ENCODE peak calls at places on chromosomes 7 and 10, in six cellular contexts. W is mammary epithelial cell, U is endothelial cell of umbilical vein, O is NT2/D1, M is A549, Y is transverse colon. A is an unnamed sample.

GRCh38 chr10:26217396-26218105 is 977 bp downstream of the GAD2 start:
- DNase-seq in M (no peak), Y (no peak), U (no peak), W (no peak), O (no peak), A (no peak)

GRCh38 chr10:36003031-36003600 is 361.0 kb upstream of the FZD8 start:
- DNase-seq in M (no peak), Y (no peak), U (no peak), W (no peak), O (no peak), A (no peak)

GRCh38 chr10:110005716-110006115 is 2.1 kb upstream of the ADD3 start:
- DNase-seq in O (no peak), W (peak; percentile 22), U (no peak), M (no peak), Y (peak; percentile 46), A (no peak)

GRCh38 chr7:100469227-100470044 is 5.4 kb upstream of the SPACDR start:
- DNase-seq in Y (peak; percentile 91), W (peak; percentile 37), M (peak; percentile 90), O (peak; percentile 63), U (peak; percentile 66), A (peak; percentile 72)

GRCh38 chr7:33719059-33719581 is 186.2 kb upstream of the BMPER start:
- DNase-seq in O (no peak), Y (no peak), M (no peak), U (no peak), W (no peak), A (no peak)

GRCh38 chr7:28847176-28847575 is 111.0 kb downstream of the TRIL start:
- DNase-seq in M (no peak), O (no peak), Y (no peak), U (no peak), W (no peak), A (no peak)

GRCh38 chr10:80392250-80392649 is 16.1 kb upstream of the PRXL2A start:
- DNase-seq in U (no peak), O (no peak), Y (no peak), W (no peak), M (no peak), A (no peak)

GRCh38 chr10:381805-382204 is 246.6 kb downstream of the ZMYND11 start:
- DNase-seq in W (no peak), O (no peak), Y (no peak), U (no peak), M (no peak), A (no peak)

GRCh38 chr10:102994551-102995295 is 76.6 kb downstream of the CNNM2 start:
- DNase-seq in W (no peak), Y (no peak), M (no peak), O (no peak), U (no peak), A (no peak)

GRCh38 chr7:119665791-119666190 is 607.2 kb upstream of the KCND2 start:
- DNase-seq in U (no peak), O (no peak), M (no peak), Y (no peak), W (no peak), A (no peak)

GRCh38 chr7:155996718-155997059 is 184.4 kb upstream of the SHH start:
- DNase-seq in O (no peak), W (no peak), M (no peak), U (no peak), Y (no peak), A (no peak)

GRCh38 chr7:98186452-98187137 is 24.6 kb upstream of the BHLHA15 start:
- DNase-seq in U (peak; percentile 63), Y (no peak), W (no peak), O (no peak), M (no peak), A (no peak)

GRCh38 chr7:135389971-135390370 is 119.9 kb downstream of the CNOT4 start:
- DNase-seq in O (no peak), Y (no peak), M (no peak), W (no peak), U (peak; percentile 82), A (no peak)

GRCh38 chr10:47403401-47404318 is 19.6 kb upstream of the ZNF488 start:
- DNase-seq in W (no peak), Y (no peak), U (no peak), M (no peak), O (no peak), A (no peak)

GRCh38 chr10:50951451-50951850 is 66.0 kb upstream of the A1CF start:
- DNase-seq in W (no peak), U (no peak), M (no peak), O (no peak), Y (no peak), A (no peak)

GRCh38 chr10:82742478-82742877 is 867.5 kb downstream of the NRG3 start:
- DNase-seq in M (no peak), W (peak; percentile 23), Y (no peak), U (peak; percentile 83), O (no peak), A (no peak)

GRCh38 chr7:44534501-44534900 is 6.6 kb downstream of the NPC1L1 start:
- DNase-seq in W (peak; percentile 8), O (peak; percentile 73), M (peak; percentile 91), U (peak; percentile 21), Y (peak; percentile 33), A (peak; percentile 48)

GRCh38 chr10:89392974-89393373 is 551 bp downstream of the IFIT1 start:
- DNase-seq in Y (peak; percentile 28), O (no peak), M (no peak), U (no peak), W (peak; percentile 9), A (no peak)

GRCh38 chr10:44190541-44190940 is 194.4 kb downstream of the CXCL12 start:
- DNase-seq in O (no peak), M (no peak), U (no peak), Y (no peak), W (no peak), A (no peak)

GRCh38 chr10:133378251-133379096 is 588 bp upstream of the PAOX start:
- DNase-seq in U (peak; percentile 54), M (peak; percentile 48), O (no peak), W (peak; percentile 54), Y (peak; percentile 80), A (peak; percentile 63)

GRCh38 chr7:115933463-115933862 is 97.1 kb downstream of the TFEC start:
- DNase-seq in M (no peak), U (no peak), Y (no peak), W (peak; percentile 46), O (no peak), A (no peak)

GRCh38 chr10:9824546-9825164 is 1193.0 kb upstream of the CELF2 start:
- DNase-seq in W (no peak), Y (no peak), O (no peak), U (no peak), M (no peak), A (no peak)

GRCh38 chr10:9825491-9826018 is 1192.1 kb upstream of the CELF2 start:
- DNase-seq in Y (no peak), U (peak; percentile 50), M (no peak), W (no peak), O (no peak), A (no peak)

GRCh38 chr10:9833871-9834454 is 1183.7 kb upstream of the CELF2 start:
- DNase-seq in Y (no peak), M (no peak), O (no peak), U (no peak), W (no peak), A (no peak)

GRCh38 chr10:9823268-9823930 is 1194.3 kb upstream of the CELF2 start:
- DNase-seq in W (no peak), U (no peak), M (no peak), Y (no peak), O (no peak), A (no peak)

DNA sequence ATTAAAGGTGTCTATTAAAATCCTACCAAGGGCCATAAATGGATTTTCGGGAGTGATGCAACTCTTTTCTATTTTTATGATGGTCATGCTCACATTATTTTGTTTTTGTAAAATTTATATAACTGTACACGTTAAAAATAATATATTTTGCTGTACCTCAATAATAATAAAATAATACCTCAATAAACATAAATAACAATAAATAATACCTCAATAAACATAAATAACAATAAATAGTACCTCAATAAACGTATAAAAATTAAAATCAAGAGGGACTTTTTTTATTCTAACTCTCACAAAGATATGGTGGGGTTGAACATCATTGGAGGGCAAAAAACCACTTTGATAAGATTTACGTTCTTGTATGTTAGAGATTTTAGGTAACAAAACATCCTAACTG is 1189.6 kb upstream of the CELF2 start:
- DNase-seq in O (no peak), Y (no peak), M (no peak), W (no peak), U (no peak), A (no peak)
- H3K4me3 ChIP-seq in O (no peak overlapping the region), Y (no peak overlapping the region), M (no peak overlapping the region), W (no peak overlapping the region), U (no peak overlapping the region), A (no peak overlapping the region)

GRCh38 chr10:68185085-68185484 is 46.8 kb downstream of the ATOH7 start:
- DNase-seq in Y (no peak), W (no peak), U (no peak), O (no peak), M (no peak), A (no peak)
- H3K9me3 ChIP-seq in Y (no peaks in the 10 kb centered on the region), W (no peaks in the 10 kb centered on the region), U (no peaks in the 10 kb centered on the region), O (no peaks in the 10 kb centered on the region), M (no peaks in the 10 kb centered on the region), A (no peaks in the 10 kb centered on the region)

GRCh38 chr10:114821293-114821914 is at the start of gene FHIP2A:
- DNase-seq in M (peak; percentile 61), O (peak; percentile 46), W (peak; percentile 52), Y (peak; percentile 86), U (peak; percentile 74), A (peak; percentile 75)

GRCh38 chr10:114822771-114823463 is 1.3 kb downstream of the FHIP2A start:
- DNase-seq in U (peak; percentile 89), O (no peak), W (peak; percentile 54), Y (no peak), M (no peak), A (no peak)

GRCh38 chr10:114825513-114826253 is 4.1 kb downstream of the FHIP2A start:
- DNase-seq in O (no peak), Y (no peak), M (no peak), U (peak; percentile 64), W (peak; percentile 62), A (peak; percentile 72)

GRCh38 chr10:114821915-114822770 is 563 bp downstream of the FHIP2A start:
- DNase-seq in W (peak; percentile 43), U (peak; percentile 63), M (peak; percentile 26), Y (peak; percentile 25), O (no peak), A (peak; percentile 59)

DNA sequence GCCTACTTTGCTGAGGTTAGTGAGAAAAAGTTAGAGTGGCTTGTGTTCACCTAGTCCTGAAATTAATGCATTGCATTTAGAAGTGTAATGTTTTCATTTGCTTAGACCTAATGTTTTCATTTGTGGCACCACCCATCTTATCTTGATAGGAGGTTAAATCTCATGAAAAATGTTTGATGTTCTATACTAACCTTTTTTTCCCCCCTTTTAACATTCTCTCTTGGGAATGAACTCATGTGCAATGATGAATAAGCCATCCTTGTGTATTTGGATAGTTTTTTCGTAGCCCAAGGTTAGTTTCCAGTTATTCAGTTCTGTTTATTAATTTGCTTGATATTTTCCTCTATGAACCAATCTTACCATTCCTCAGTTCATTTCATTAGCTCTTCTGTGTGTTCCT is 2.8 kb downstream of the FHIP2A start:
- DNase-seq in Y (no peak), M (no peak), U (peak; percentile 29), W (no peak), O (no peak), A (no peak)
- H3K4me3 ChIP-seq in Y (no peak overlapping the region), M (no peak overlapping the region), U (peak overlapping the region; percentile 7), W (no peak overlapping the region), O (no peak overlapping the region), A (peak overlapping the region; percentile 84)

DNA sequence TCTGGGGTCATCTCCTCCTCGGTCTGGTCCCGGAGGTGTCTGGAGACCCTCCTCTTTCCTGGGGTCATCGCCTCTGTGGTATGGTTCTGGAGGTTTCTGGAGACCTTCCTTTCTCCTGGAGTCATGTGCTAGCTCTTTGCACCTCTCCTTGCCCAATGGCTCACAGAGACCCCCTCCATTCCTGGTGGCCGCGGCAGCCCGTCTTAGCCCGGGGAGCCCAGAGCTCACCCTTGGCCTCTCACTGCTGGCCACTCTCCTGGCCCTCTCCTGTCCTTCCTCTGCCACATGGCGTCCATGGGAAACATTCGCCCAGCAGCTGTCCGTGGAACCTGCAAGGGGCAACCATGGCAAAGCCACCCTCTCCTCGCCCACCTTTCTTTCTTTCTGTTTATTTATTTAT is 20.2 kb upstream of the FOXL3 start:
- DNase-seq in W (no peak), O (no peak), U (no peak), M (no peak), Y (no peak), A (no peak)
- H3K9me3 ChIP-seq in W (peaks cover 3% of the 10 kb centered on the region), O (peaks cover 77% of the 10 kb centered on the region), U (no peaks in the 10 kb centered on the region), M (peaks cover 31% of the 10 kb centered on the region), Y (peaks cover 3% of the 10 kb centered on the region), A (peaks cover 6% of the 10 kb centered on the region)